ENCODE peak calls at places on chromosome 2, in eight cellular contexts. A is hepatocyte; T is activated CD8-positive, alpha-beta memory T cell treated with anti-CD3 and anti-CD28 coated beads for 4 hours; R is gastrocnemius medialis; Q is posterior vena cava; W is activated T-helper 1 cell treated with Interleukin-2 at 50 U/mL for 16 hours; V is lower lobe of right lung; J is aorta. Z is an unnamed sample.

GRCh38 chr2:3254438-3254941 is 123.1 kb downstream of the EIPR1 start:
- DNase-seq in A (no peak), Q (no peak), W (no peak), R (no peak), T (no peak), J (no peak), V (no peak), Z (no peak)

GRCh38 chr2:233556756-233557736 is 9.5 kb downstream of the USP40 start:
- DNase-seq in Q (no peak), J (no peak), A (peak; percentile 9), W (no peak), V (no peak), R (no peak), T (no peak), Z (no peak)

GRCh38 chr2:109637749-109638570 is 23.8 kb downstream of the SOWAHC start:
- DNase-seq in J (no peak), A (no peak), Q (no peak), R (no peak), V (no peak), W (no peak), T (no peak), Z (no peak)

GRCh38 chr2:220276736-220277444 is 649.5 kb downstream of the SLC4A3 start:
- DNase-seq in A (no peak), W (no peak), V (no peak), Q (no peak), T (no peak), J (no peak), R (no peak), Z (no peak)

GRCh38 chr2:225916692-225917091 is 517.2 kb downstream of the NYAP2 start:
- DNase-seq in W (no peak), A (no peak), J (no peak), R (no peak), Q (no peak), T (no peak), V (no peak), Z (no peak)

GRCh38 chr2:148022882-148023281 is 2.0 kb downstream of the MBD5 start:
- DNase-seq in T (no peak), W (no peak), V (no peak), J (no peak), A (no peak), Q (no peak), R (no peak), Z (no peak)

GRCh38 chr2:189412330-189412953 is 28.8 kb upstream of the WDR75 start:
- DNase-seq in Q (no peak), J (no peak), W (no peak), V (no peak), A (peak; percentile 56), R (no peak), T (no peak), Z (no peak)

GRCh38 chr2:58834404-58834803 is 593.3 kb upstream of the FANCL start:
- DNase-seq in Q (no peak), T (no peak), A (peak; percentile 61), R (no peak), W (no peak), J (no peak), V (no peak), Z (no peak)

GRCh38 chr2:163604941-163605555 is 130.8 kb downstream of the FIGN start:
- DNase-seq in A (no peak), Q (no peak), V (no peak), R (no peak), J (no peak), W (no peak), T (no peak), Z (no peak)

GRCh38 chr2:240921319-240922233 is 15.4 kb downstream of the CROCC2 start:
- DNase-seq in J (peak; percentile 86), T (no peak), Q (peak; percentile 95), A (peak; percentile 50), V (peak; percentile 46), R (peak; percentile 5), W (no peak), Z (peak; percentile 39)

GRCh38 chr2:233331536-233331935 is 22.8 kb upstream of the DGKD start:
- DNase-seq in R (peak; percentile 48), Q (peak; percentile 89), V (peak; percentile 80), J (no peak), A (no peak), T (peak; percentile 64), W (peak; percentile 63), Z (peak; percentile 93)

GRCh38 chr2:169363570-169364150 is 1.3 kb upstream of the LRP2 start:
- DNase-seq in J (peak; percentile 78), Q (peak; percentile 80), A (peak; percentile 62), V (peak; percentile 77), W (no peak), T (no peak), R (no peak), Z (no peak)

GRCh38 chr2:220015576-220015975 is 388.1 kb downstream of the SLC4A3 start:
- DNase-seq in V (no peak), R (no peak), A (no peak), W (no peak), Q (no peak), T (no peak), J (no peak), Z (no peak)

GRCh38 chr2:207926133-207927076 is 98.9 kb downstream of the PLEKHM3 start:
- DNase-seq in R (peak; percentile 16), W (no peak), J (no peak), A (peak; percentile 57), Q (peak; percentile 81), V (no peak), T (no peak), Z (no peak)

GRCh38 chr2:67641709-67642397 is 244.7 kb downstream of the ETAA1 start:
- DNase-seq in R (peak; percentile 22), J (no peak), T (no peak), A (peak; percentile 56), W (no peak), V (no peak), Q (no peak), Z (no peak)

GRCh38 chr2:175176624-175177023 is 4.9 kb downstream of the ATP5MC3 start:
- DNase-seq in A (no peak), T (no peak), J (no peak), V (no peak), R (no peak), Q (no peak), W (no peak), Z (no peak)

GRCh38 chr2:218010116-218010837 is 7.5 kb upstream of the TNS1 start:
- DNase-seq in A (peak; percentile 76), R (no peak), J (peak; percentile 86), W (peak; percentile 5), Q (peak; percentile 88), V (peak; percentile 58), T (peak; percentile 4), Z (no peak)

GRCh38 chr2:73089270-73090030 is 17.9 kb upstream of the SFXN5 start:
- DNase-seq in T (no peak), V (peak; percentile 67), Q (peak; percentile 93), J (peak; percentile 95), A (peak; percentile 91), W (no peak), R (no peak), Z (no peak)

GRCh38 chr2:172249336-172249735 is 146.6 kb upstream of the DLX2 start:
- DNase-seq in Q (no peak), A (no peak), R (no peak), V (no peak), W (no peak), J (no peak), T (no peak), Z (no peak)

GRCh38 chr2:233100192-233100998 is 40.3 kb downstream of the INPP5D start:
- DNase-seq in V (no peak), J (peak; percentile 51), W (peak; percentile 26), R (no peak), Q (peak; percentile 44), T (peak; percentile 55), A (no peak), Z (no peak)

GRCh38 chr2:111219285-111219684 is 98.6 kb downstream of the BCL2L11 start:
- DNase-seq in A (no peak), T (no peak), Q (no peak), W (no peak), V (no peak), R (no peak), J (no peak), Z (no peak)

GRCh38 chr2:10654069-10654468 is 35.7 kb downstream of the NOL10 start:
- DNase-seq in T (peak; percentile 19), Q (no peak), V (no peak), R (no peak), W (peak; percentile 38), A (peak; percentile 34), J (no peak), Z (no peak)

GRCh38 chr2:46814562-46814961 is 101.0 kb downstream of the MCFD2 start:
- DNase-seq in R (no peak), T (no peak), V (no peak), W (no peak), A (no peak), J (no peak), Q (no peak), Z (peak; percentile 6)

GRCh38 chr2:105329561-105330495 is at the start of gene TGFBRAP1:
- DNase-seq in V (peak; percentile 69), R (no peak), J (peak; percentile 85), A (peak; percentile 87), T (peak; percentile 31), Q (peak; percentile 85), W (peak; percentile 49), Z (no peak)

GRCh38 chr2:96325884-96326255 is 753 bp downstream of the ITPRIPL1 start:
- DNase-seq in J (no peak), Q (no peak), T (no peak), A (no peak), W (peak; percentile 36), R (no peak), V (no peak), Z (no peak)

GRCh38 chr2:109125595-109126500 is 3.2 kb upstream of the SH3RF3 start:
- DNase-seq in V (no peak), W (no peak), T (no peak), A (no peak), J (peak; percentile 47), R (no peak), Q (peak; percentile 13), Z (peak; percentile 61)

GRCh38 chr2:217928324-217929293 is 74.2 kb downstream of the TNS1 start:
- DNase-seq in J (peak; percentile 89), A (no peak), T (no peak), V (peak; percentile 85), Q (peak; percentile 89), R (no peak), W (no peak), Z (no peak)

GRCh38 chr2:140891614-140892212 is 1239.1 kb downstream of the LRP1B start:
- DNase-seq in Q (no peak), V (no peak), T (no peak), J (no peak), A (no peak), W (no peak), R (no peak), Z (no peak)

GRCh38 chr2:73907840-73908452 is 15.1 kb downstream of the ACTG2 start:
- DNase-seq in J (no peak), Q (no peak), W (peak; percentile 21), V (no peak), T (no peak), A (peak; percentile 23), R (no peak), Z (no peak)

GRCh38 chr2:218746470-218746795 is 35.5 kb upstream of the CYP27A1 start:
- DNase-seq in Q (no peak), V (no peak), W (no peak), T (no peak), R (no peak), J (no peak), A (no peak), Z (no peak)

GRCh38 chr2:16092861-16093638 is 152.7 kb downstream of the MYCN start:
- DNase-seq in W (no peak), A (no peak), V (no peak), R (no peak), J (no peak), Q (no peak), T (no peak), Z (no peak)

GRCh38 chr2:138901530-138901929 is 121.3 kb upstream of the NXPH2 start:
- DNase-seq in J (peak; percentile 67), A (no peak), V (no peak), R (no peak), Q (no peak), T (no peak), W (no peak), Z (no peak)

GRCh38 chr2:229901819-229902218 is 20.0 kb downstream of the TRIP12 start:
- DNase-seq in V (no peak), A (no peak), Q (no peak), J (no peak), R (no peak), T (no peak), W (no peak), Z (no peak)

GRCh38 chr2:161138429-161138828 is 21.8 kb upstream of the TANK start:
- DNase-seq in W (no peak), Q (no peak), V (no peak), T (no peak), R (no peak), A (no peak), J (no peak), Z (no peak)

Z was measured in cardiac septum.